ENCODE peak calls at places on chromosomes 3 and 15, in ten cellular contexts. Y is T-cell; N is activated CD4-positive, alpha-beta T cell treated with anti-CD3 and anti-CD28 coated beads, Interleukin-2, amount 50 U/mL, for 48 hours; A is H7; S is tibial artery; I is NCI-H524 treated with DMSO at 0.1 percent for 48 hours; K is stimulated activated CD4-positive, alpha-beta T cell treated with anti-CD3 and anti-CD28 coated beads, Interleukin-1b, Interleukin-23, amount 100 ng/mL, for 1 hour; M is brain microvascular endothelial cell; G is germinal center; V is activated T-cell treated with anti-CD3 and anti-CD28 coated beads, Interleukin-2, amount 50 U/mL, for 4 hours. P is an unnamed sample.

GRCh38 chr3:38143511-38143910 is 5.0 kb downstream of the MYD88 start:
- DNase-seq in A (no peak), I (no peak), Y (no peak), S (peak), K (no peak), N (no peak), V (no peak), G (no peak), M (no peak), P (no peak)

GRCh38 chr15:93049914-93050534 is 39.0 kb downstream of the RGMA start:
- DNase-seq in K (no peak), M (no peak), V (no peak), A (no peak), G (no peak), I (no peak), N (no peak), Y (peak), S (no peak), P (no peak)

GRCh38 chr3:184031187-184031792 is at the start of gene HTR3D:
- DNase-seq in V (no peak), N (no peak), S (no peak), M (no peak), Y (no peak), G (no peak), A (no peak), I (no peak), K (no peak), P (no peak)

GRCh38 chr3:132871956-132872355 is 149.7 kb upstream of the NPHP3 start:
- DNase-seq in V (no peak), Y (no peak), I (no peak), M (no peak), G (no peak), A (no peak), N (no peak), K (no peak), S (no peak), P (no peak)

GRCh38 chr15:72616491-72617210 is 37.8 kb upstream of the GOLGA6B start:
- DNase-seq in K (no peak), A (no peak), N (no peak), I (no peak), Y (no peak), G (no peak), V (no peak), M (no peak), S (no peak), P (no peak)

GRCh38 chr3:89957461-89957860 is 850.0 kb downstream of the EPHA3 start:
- DNase-seq in V (no peak), Y (no peak), A (no peak), N (no peak), I (no peak), K (no peak), G (no peak), M (peak), S (no peak), P (no peak)

GRCh38 chr15:101810451-101810850 is 1.6 kb upstream of the OR4F15 start:
- DNase-seq in N (no peak), I (no peak), K (no peak), M (no peak), A (no peak), G (no peak), S (no peak), Y (no peak), V (no peak), P (no peak)

GRCh38 chr3:126081618-126082333 is 2.1 kb downstream of the SLC41A3 start:
- DNase-seq in Y (no peak), A (peak), N (peak), K (no peak), G (no peak), S (no peak), I (no peak), V (no peak), M (peak), P (peak)

GRCh38 chr3:150249776-150250175 is 158.3 kb upstream of the TSC22D2 start:
- DNase-seq in M (no peak), A (no peak), V (no peak), I (peak), G (no peak), Y (no peak), K (no peak), S (no peak), N (no peak), P (no peak)

GRCh38 chr3:177177670-177178295 is 19.5 kb downstream of the TBL1XR1 start:
- DNase-seq in N (no peak), V (no peak), Y (no peak), K (no peak), M (no peak), S (no peak), I (no peak), G (no peak), A (no peak), P (no peak)

GRCh38 chr3:137992592-137992991 is 17.4 kb upstream of the CLDN18 start:
- DNase-seq in S (no peak), A (no peak), G (no peak), N (no peak), V (no peak), M (no peak), Y (no peak), K (no peak), I (no peak), P (no peak)

GRCh38 chr3:59212128-59212764 is 162.4 kb upstream of the CFAP20DC start:
- DNase-seq in A (peak), G (peak), N (no peak), S (no peak), I (no peak), M (peak), Y (no peak), K (no peak), V (no peak), P (peak)

GRCh38 chr15:56765252-56765651 is 31.9 kb upstream of the ZNF280D start:
- DNase-seq in S (no peak), M (peak), V (no peak), I (no peak), K (no peak), A (no peak), Y (no peak), N (no peak), G (no peak), P (no peak)

GRCh38 chr3:188036375-188036985 is 117.5 kb upstream of the LPP start:
- DNase-seq in A (no peak), V (no peak), K (no peak), N (no peak), G (peak), S (no peak), I (no peak), M (no peak), Y (no peak), P (no peak)

GRCh38 chr3:187568171-187568570 is 102.0 kb downstream of the SST start:
- DNase-seq in K (no peak), A (no peak), S (no peak), M (no peak), Y (no peak), I (no peak), V (no peak), N (no peak), G (no peak), P (no peak)

GRCh38 chr3:158220575-158220974 is 110.7 kb downstream of the RSRC1 start:
- DNase-seq in K (no peak), A (no peak), I (no peak), N (no peak), V (no peak), S (no peak), M (no peak), G (no peak), Y (no peak), P (no peak)

GRCh38 chr3:178048768-178049167 is 487.5 kb upstream of the KCNMB2 start:
- DNase-seq in Y (no peak), A (no peak), M (no peak), G (no peak), N (no peak), S (no peak), K (no peak), V (no peak), I (no peak), P (no peak)

GRCh38 chr3:126924458-126924857 is 58.5 kb upstream of the PLXNA1 start:
- DNase-seq in V (no peak), N (no peak), K (no peak), Y (no peak), I (no peak), S (no peak), M (no peak), G (no peak), A (no peak), P (no peak)

GRCh38 chr3:146968204-146968651 is 363.1 kb upstream of the PLSCR5 start:
- DNase-seq in V (no peak), A (no peak), G (no peak), Y (no peak), I (no peak), K (no peak), S (no peak), M (peak), N (no peak), P (peak)

GRCh38 chr3:41629072-41629471 is 332.8 kb downstream of the ULK4 start:
- DNase-seq in M (no peak), S (no peak), Y (no peak), N (no peak), K (no peak), I (no peak), A (peak), V (no peak), G (no peak), P (no peak)

P was measured in ELF-1.